ENCODE peak calls at places on chromosomes 4 and X, in eight cellular contexts. One of them, this sample, is unnamed.
A peak's percentile ranks its signal among the peaks of the same experiment; 100 is the strongest.

GRCh38 chr4:102675142-102675541 is 85.6 kb downstream of the MANBA start:
- DNase-seq in SK-N-SH: no peak
- DNase-seq in fibroblast of lung: peak; percentile 52
- DNase-seq in AG04450: no peak
- DNase-seq in effector memory CD4-positive, alpha-beta T cell: no peak
- DNase-seq in endodermal cell: no peak
- DNase-seq in neuronal stem cell: no peak
- DNase-seq in trophoblast cell: peak; percentile 42
- DNase-seq in this sample: no peak

GRCh38 chr4:118941149-118941548 is 52.5 kb downstream of the SYNPO2 start:
- DNase-seq in neuronal stem cell: no peak
- DNase-seq in AG04450: no peak
- DNase-seq in fibroblast of lung: no peak
- DNase-seq in SK-N-SH: no peak
- DNase-seq in endodermal cell: no peak
- DNase-seq in trophoblast cell: no peak
- DNase-seq in effector memory CD4-positive, alpha-beta T cell: no peak
- DNase-seq in this sample: no peak

GRCh38 chrX:155857561-155857960 is 23.6 kb upstream of the VAMP7 start:
- DNase-seq in effector memory CD4-positive, alpha-beta T cell: no peak
- DNase-seq in AG04450: no peak
- DNase-seq in trophoblast cell: no peak
- DNase-seq in endodermal cell: peak; percentile 51
- DNase-seq in neuronal stem cell: no peak
- DNase-seq in SK-N-SH: peak; percentile 9
- DNase-seq in fibroblast of lung: no peak
- DNase-seq in this sample: no peak

GRCh38 chr4:28436191-28437080 is 1575.8 kb downstream of the STIM2 start:
- DNase-seq in neuronal stem cell: no peak
- DNase-seq in SK-N-SH: no peak
- DNase-seq in effector memory CD4-positive, alpha-beta T cell: no peak
- DNase-seq in fibroblast of lung: no peak
- DNase-seq in trophoblast cell: no peak
- DNase-seq in endodermal cell: peak; percentile 63
- DNase-seq in AG04450: no peak
- DNase-seq in this sample: no peak

GRCh38 chr4:133151301-133151680 is 2.2 kb downstream of the PCDH10 start:
- DNase-seq in trophoblast cell: no peak
- DNase-seq in AG04450: no peak
- DNase-seq in SK-N-SH: no peak
- DNase-seq in effector memory CD4-positive, alpha-beta T cell: no peak
- DNase-seq in endodermal cell: peak; percentile 80
- DNase-seq in fibroblast of lung: peak; percentile 47
- DNase-seq in neuronal stem cell: no peak
- DNase-seq in this sample: no peak

GRCh38 chrX:103415068-103415467 is 38.7 kb downstream of the BEX3 start:
- DNase-seq in effector memory CD4-positive, alpha-beta T cell: no peak
- DNase-seq in trophoblast cell: no peak
- DNase-seq in endodermal cell: no peak
- DNase-seq in SK-N-SH: no peak
- DNase-seq in neuronal stem cell: no peak
- DNase-seq in AG04450: no peak
- DNase-seq in fibroblast of lung: no peak
- DNase-seq in this sample: no peak

GRCh38 chrX:153450949-153451277 is 5.1 kb upstream of the TREX2 start:
- DNase-seq in AG04450: no peak
- DNase-seq in endodermal cell: no peak
- DNase-seq in SK-N-SH: no peak
- DNase-seq in neuronal stem cell: no peak
- DNase-seq in fibroblast of lung: no peak
- DNase-seq in effector memory CD4-positive, alpha-beta T cell: no peak
- DNase-seq in trophoblast cell: no peak
- DNase-seq in this sample: no peak

GRCh38 chr4:122500852-122501501 is 44.5 kb upstream of the IL2 start:
- DNase-seq in AG04450: no peak
- DNase-seq in fibroblast of lung: peak; percentile 66
- DNase-seq in endodermal cell: no peak
- DNase-seq in trophoblast cell: no peak
- DNase-seq in effector memory CD4-positive, alpha-beta T cell: no peak
- DNase-seq in SK-N-SH: no peak
- DNase-seq in neuronal stem cell: no peak
- DNase-seq in this sample: no peak

GRCh38 chr4:159926871-159927270 is 824.0 kb downstream of the RAPGEF2 start:
- DNase-seq in endodermal cell: no peak
- DNase-seq in SK-N-SH: no peak
- DNase-seq in AG04450: no peak
- DNase-seq in neuronal stem cell: no peak
- DNase-seq in effector memory CD4-positive, alpha-beta T cell: no peak
- DNase-seq in trophoblast cell: no peak
- DNase-seq in fibroblast of lung: peak; percentile 27
- DNase-seq in this sample: no peak

GRCh38 chrX:41802958-41803357 is 79.0 kb downstream of the GPR82 start:
- DNase-seq in SK-N-SH: no peak
- DNase-seq in trophoblast cell: no peak
- DNase-seq in fibroblast of lung: no peak
- DNase-seq in AG04450: no peak
- DNase-seq in endodermal cell: peak; percentile 71
- DNase-seq in effector memory CD4-positive, alpha-beta T cell: no peak
- DNase-seq in neuronal stem cell: no peak
- DNase-seq in this sample: no peak

GRCh38 chr4:10590896-10591295 is 93.7 kb downstream of the CLNK start:
- DNase-seq in endodermal cell: no peak
- DNase-seq in effector memory CD4-positive, alpha-beta T cell: no peak
- DNase-seq in SK-N-SH: no peak
- DNase-seq in trophoblast cell: peak; percentile 44
- DNase-seq in fibroblast of lung: peak; percentile 79
- DNase-seq in neuronal stem cell: no peak
- DNase-seq in AG04450: no peak
- DNase-seq in this sample: no peak

GRCh38 chrX:15384304-15384703 is at the start of gene VEGFD:
- DNase-seq in trophoblast cell: no peak
- DNase-seq in fibroblast of lung: peak; percentile 32
- DNase-seq in endodermal cell: no peak
- DNase-seq in AG04450: peak; percentile 38
- DNase-seq in effector memory CD4-positive, alpha-beta T cell: no peak
- DNase-seq in neuronal stem cell: no peak
- DNase-seq in SK-N-SH: no peak
- DNase-seq in this sample: no peak

GRCh38 chrX:78316310-78316709 is 11.1 kb downstream of the CYSLTR1 start:
- DNase-seq in trophoblast cell: no peak
- DNase-seq in effector memory CD4-positive, alpha-beta T cell: no peak
- DNase-seq in neuronal stem cell: no peak
- DNase-seq in AG04450: no peak
- DNase-seq in SK-N-SH: no peak
- DNase-seq in endodermal cell: no peak
- DNase-seq in fibroblast of lung: no peak
- DNase-seq in this sample: no peak

GRCh38 chr4:15766821-15767220 is 11.3 kb upstream of the CD38 start:
- DNase-seq in trophoblast cell: no peak
- DNase-seq in AG04450: no peak
- DNase-seq in SK-N-SH: no peak
- DNase-seq in fibroblast of lung: no peak
- DNase-seq in effector memory CD4-positive, alpha-beta T cell: no peak
- DNase-seq in endodermal cell: no peak
- DNase-seq in neuronal stem cell: no peak
- DNase-seq in this sample: no peak

GRCh38 chr4:121938282-121939092 is 13.4 kb downstream of the TRPC3 start:
- DNase-seq in AG04450: no peak
- DNase-seq in effector memory CD4-positive, alpha-beta T cell: no peak
- DNase-seq in neuronal stem cell: no peak
- DNase-seq in endodermal cell: no peak
- DNase-seq in fibroblast of lung: peak; percentile 7
- DNase-seq in SK-N-SH: no peak
- DNase-seq in trophoblast cell: peak; percentile 69
- DNase-seq in this sample: no peak

GRCh38 chrX:44908198-44908597 is 35.2 kb downstream of the KDM6A start:
- DNase-seq in AG04450: no peak
- DNase-seq in effector memory CD4-positive, alpha-beta T cell: no peak
- DNase-seq in SK-N-SH: no peak
- DNase-seq in fibroblast of lung: peak; percentile 48
- DNase-seq in neuronal stem cell: no peak
- DNase-seq in endodermal cell: no peak
- DNase-seq in trophoblast cell: no peak
- DNase-seq in this sample: no peak

GRCh38 chr4:177128306-177128705 is 181.4 kb upstream of the NEIL3 start:
- DNase-seq in neuronal stem cell: no peak
- DNase-seq in effector memory CD4-positive, alpha-beta T cell: no peak
- DNase-seq in endodermal cell: no peak
- DNase-seq in AG04450: no peak
- DNase-seq in trophoblast cell: peak; percentile 15
- DNase-seq in fibroblast of lung: peak; percentile 82
- DNase-seq in SK-N-SH: no peak
- DNase-seq in this sample: no peak

GRCh38 chr4:98514930-98515809 is 143.2 kb downstream of the TSPAN5 start:
- DNase-seq in neuronal stem cell: no peak
- DNase-seq in SK-N-SH: peak; percentile 23
- DNase-seq in endodermal cell: peak; percentile 63
- DNase-seq in AG04450: no peak
- DNase-seq in effector memory CD4-positive, alpha-beta T cell: no peak
- DNase-seq in fibroblast of lung: no peak
- DNase-seq in trophoblast cell: no peak
- DNase-seq in this sample: no peak

GRCh38 chr4:128060620-128061565 is at the start of gene LARP1B:
- DNase-seq in SK-N-SH: peak; percentile 98
- DNase-seq in neuronal stem cell: peak; percentile 94
- DNase-seq in AG04450: peak; percentile 90
- DNase-seq in endodermal cell: peak; percentile 99
- DNase-seq in trophoblast cell: peak; percentile 97
- DNase-seq in effector memory CD4-positive, alpha-beta T cell: peak; percentile 83
- DNase-seq in fibroblast of lung: peak; percentile 97
- DNase-seq in this sample: peak; percentile 86

GRCh38 chrX:69531031-69531755 is 27.1 kb downstream of the NALF2 start:
- DNase-seq in neuronal stem cell: no peak
- DNase-seq in AG04450: no peak
- DNase-seq in effector memory CD4-positive, alpha-beta T cell: no peak
- DNase-seq in SK-N-SH: no peak
- DNase-seq in trophoblast cell: no peak
- DNase-seq in endodermal cell: peak; percentile 16
- DNase-seq in fibroblast of lung: no peak
- DNase-seq in this sample: no peak

DNA sequence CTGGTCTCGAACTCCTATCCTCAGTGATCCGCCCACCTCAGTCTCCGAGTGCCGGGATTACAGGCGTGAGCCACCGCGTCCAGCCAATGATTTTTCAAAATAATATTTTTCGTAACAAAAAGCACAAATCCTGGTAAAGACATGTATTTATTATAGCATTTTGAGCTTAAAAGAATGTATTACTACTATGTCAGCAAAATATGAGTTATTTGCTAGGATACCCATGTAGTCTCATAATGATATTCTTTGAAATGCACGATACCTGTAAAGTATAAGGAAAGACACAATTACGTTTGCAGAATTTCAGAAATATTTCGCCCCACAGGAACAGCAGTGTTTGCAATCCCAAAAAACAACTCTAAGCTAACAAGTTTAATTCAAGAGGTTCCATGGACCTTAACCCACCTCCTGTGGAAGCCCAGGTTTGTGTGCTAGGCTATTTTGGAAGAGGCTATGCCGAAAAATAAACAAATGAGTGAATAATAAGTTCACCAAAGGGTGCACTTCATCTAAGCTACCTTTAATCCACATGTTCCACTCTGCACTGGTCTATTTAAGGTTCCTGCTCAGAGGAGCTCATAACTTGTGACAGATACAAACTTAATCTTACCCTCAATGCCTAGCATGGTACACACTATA is 5.2 kb downstream of the FRYL start:
- DNase-seq in SK-N-SH: no peak
- DNase-seq in fibroblast of lung: no peak
- DNase-seq in AG04450: no peak
- DNase-seq in endodermal cell: no peak
- DNase-seq in trophoblast cell: no peak
- DNase-seq in effector memory CD4-positive, alpha-beta T cell: no peak
- DNase-seq in neuronal stem cell: no peak
- DNase-seq in this sample: no peak
- H3K9me3 ChIP-seq in SK-N-SH: no peaks in the 10 kb centered on the region
- H3K9me3 ChIP-seq in fibroblast of lung: no peaks in the 10 kb centered on the region
- H3K9me3 ChIP-seq in AG04450: no peaks in the 10 kb centered on the region
- H3K9me3 ChIP-seq in endodermal cell: no peaks in the 10 kb centered on the region
- H3K9me3 ChIP-seq in trophoblast cell: no peaks in the 10 kb centered on the region
- H3K9me3 ChIP-seq in effector memory CD4-positive, alpha-beta T cell: no peaks in the 10 kb centered on the region
- H3K9me3 ChIP-seq in neuronal stem cell: no peaks in the 10 kb centered on the region
- H3K9me3 ChIP-seq in this sample: no peaks in the 10 kb centered on the region

DNA sequence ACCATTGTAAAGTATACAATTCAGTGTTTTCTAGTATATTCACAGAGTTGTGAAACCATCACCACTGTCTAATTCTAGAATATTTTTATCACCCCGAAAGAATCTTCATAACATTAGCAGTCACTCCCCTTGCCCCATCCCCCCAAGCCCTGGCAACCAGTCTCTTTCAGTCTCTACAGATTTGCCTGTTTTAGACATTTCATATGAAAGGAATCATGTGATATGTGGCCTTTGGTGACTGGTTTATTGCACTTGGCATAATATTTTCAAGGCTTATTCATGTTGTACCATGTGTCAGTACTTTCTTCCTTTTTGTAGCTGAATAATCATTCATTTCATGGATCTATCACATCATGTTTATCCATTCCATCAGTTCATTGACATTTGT is 371.7 kb downstream of the AFF2 start:
- DNase-seq in fibroblast of lung: peak; percentile 17
- DNase-seq in endodermal cell: no peak
- DNase-seq in effector memory CD4-positive, alpha-beta T cell: no peak
- DNase-seq in SK-N-SH: no peak
- DNase-seq in AG04450: no peak
- DNase-seq in trophoblast cell: no peak
- DNase-seq in neuronal stem cell: no peak
- DNase-seq in this sample: no peak
- H3K9me3 ChIP-seq in fibroblast of lung: no peaks in the 10 kb centered on the region
- H3K9me3 ChIP-seq in endodermal cell: no peaks in the 10 kb centered on the region
- H3K9me3 ChIP-seq in effector memory CD4-positive, alpha-beta T cell: no peaks in the 10 kb centered on the region
- H3K9me3 ChIP-seq in SK-N-SH: no peaks in the 10 kb centered on the region
- H3K9me3 ChIP-seq in AG04450: no peaks in the 10 kb centered on the region
- H3K9me3 ChIP-seq in trophoblast cell: no peaks in the 10 kb centered on the region
- H3K9me3 ChIP-seq in neuronal stem cell: no peaks in the 10 kb centered on the region
- H3K9me3 ChIP-seq in this sample: no peaks in the 10 kb centered on the region

GRCh38 chrX:46502848-46503247 is 42.4 kb downstream of the ZNF674 start:
- DNase-seq in AG04450: no peak
- DNase-seq in endodermal cell: no peak
- DNase-seq in neuronal stem cell: no peak
- DNase-seq in fibroblast of lung: no peak
- DNase-seq in effector memory CD4-positive, alpha-beta T cell: no peak
- DNase-seq in SK-N-SH: no peak
- DNase-seq in trophoblast cell: no peak
- DNase-seq in this sample: no peak
- H3K9me3 ChIP-seq in AG04450: peaks cover 20% of the 10 kb centered on the region
- H3K9me3 ChIP-seq in endodermal cell: peaks cover 57% of the 10 kb centered on the region
- H3K9me3 ChIP-seq in neuronal stem cell: peaks cover 4% of the 10 kb centered on the region
- H3K9me3 ChIP-seq in fibroblast of lung: no peaks in the 10 kb centered on the region
- H3K9me3 ChIP-seq in effector memory CD4-positive, alpha-beta T cell: peaks cover 8% of the 10 kb centered on the region
- H3K9me3 ChIP-seq in SK-N-SH: peaks cover 30% of the 10 kb centered on the region
- H3K9me3 ChIP-seq in trophoblast cell: peaks cover 3% of the 10 kb centered on the region
- H3K9me3 ChIP-seq in this sample: peaks cover 2% of the 10 kb centered on the region

DNA sequence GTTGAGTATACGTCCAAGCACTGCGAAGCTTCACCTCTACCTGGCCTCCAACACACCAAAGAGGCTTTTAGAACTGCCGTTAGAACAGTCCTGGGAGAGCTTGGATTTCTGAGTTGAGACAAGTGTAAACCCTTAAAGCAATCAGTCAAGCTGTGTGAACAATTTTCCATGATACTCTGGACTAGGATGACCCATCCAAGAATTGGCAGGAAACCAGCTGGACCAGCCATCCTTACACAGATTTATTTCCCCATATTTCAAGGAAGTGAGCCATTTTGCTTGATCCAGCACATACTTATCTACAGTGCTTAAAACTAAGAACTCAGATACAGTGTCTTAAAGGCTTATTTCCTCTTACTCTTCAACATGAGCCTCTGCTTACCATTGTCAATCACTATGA is 340.7 kb upstream of the HS3ST1 start:
- DNase-seq in neuronal stem cell: no peak
- DNase-seq in fibroblast of lung: peak; percentile 16
- DNase-seq in trophoblast cell: no peak
- DNase-seq in endodermal cell: no peak
- DNase-seq in SK-N-SH: no peak
- DNase-seq in AG04450: no peak
- DNase-seq in effector memory CD4-positive, alpha-beta T cell: no peak
- DNase-seq in this sample: no peak
- H3K9me3 ChIP-seq in neuronal stem cell: no peaks in the 10 kb centered on the region
- H3K9me3 ChIP-seq in fibroblast of lung: no peaks in the 10 kb centered on the region
- H3K9me3 ChIP-seq in trophoblast cell: no peaks in the 10 kb centered on the region
- H3K9me3 ChIP-seq in endodermal cell: peaks cover 5% of the 10 kb centered on the region
- H3K9me3 ChIP-seq in SK-N-SH: no peaks in the 10 kb centered on the region
- H3K9me3 ChIP-seq in AG04450: no peaks in the 10 kb centered on the region
- H3K9me3 ChIP-seq in effector memory CD4-positive, alpha-beta T cell: no peaks in the 10 kb centered on the region
- H3K9me3 ChIP-seq in this sample: no peaks in the 10 kb centered on the region

This sample was measured in T-helper 17 cell.